ENCODE peak calls at places on chromosomes 5 and 9, in five cellular contexts. One of them, this sample, is unnamed.
A peak's percentile ranks its signal among the peaks of the same experiment; 100 is the strongest.

GRCh38 chr5:60334281-60334713 is 365.7 kb downstream of the DEPDC1B start:
- DNase-seq in germinal center: no peak
- DNase-seq in immature natural killer cell: no peak
- DNase-seq in fibroblast of lung: peak; percentile 85
- DNase-seq in GM10248: no peak
- DNase-seq in this sample: peak; percentile 89

GRCh38 chr9:136494531-136495215 is 11.8 kb upstream of the SEC16A start:
- DNase-seq in germinal center: no peak
- DNase-seq in immature natural killer cell: no peak
- DNase-seq in fibroblast of lung: peak; percentile 58
- DNase-seq in GM10248: no peak
- DNase-seq in this sample: no peak

GRCh38 chr5:77774981-77775772 is 962 bp downstream of the TBCA start:
- DNase-seq in germinal center: no peak
- DNase-seq in immature natural killer cell: no peak
- DNase-seq in fibroblast of lung: no peak
- DNase-seq in GM10248: no peak
- DNase-seq in this sample: no peak

GRCh38 chr5:78511116-78511906 is 137.3 kb downstream of the LHFPL2 start:
- DNase-seq in germinal center: no peak
- DNase-seq in immature natural killer cell: no peak
- DNase-seq in fibroblast of lung: no peak
- DNase-seq in GM10248: no peak
- DNase-seq in this sample: no peak

GRCh38 chr5:159034083-159034824 is 65.5 kb downstream of the EBF1 start:
- DNase-seq in germinal center: no peak
- DNase-seq in immature natural killer cell: no peak
- DNase-seq in fibroblast of lung: no peak
- DNase-seq in GM10248: peak; percentile 45
- DNase-seq in this sample: no peak

GRCh38 chr9:127955294-127956015 is 17.8 kb upstream of the DPM2 start:
- DNase-seq in germinal center: peak; percentile 78
- DNase-seq in immature natural killer cell: no peak
- DNase-seq in fibroblast of lung: peak; percentile 41
- DNase-seq in GM10248: peak; percentile 78
- DNase-seq in this sample: no peak

GRCh38 chr9:113588936-113589335 is 125.4 kb downstream of the RGS3 start:
- DNase-seq in germinal center: no peak
- DNase-seq in immature natural killer cell: no peak
- DNase-seq in fibroblast of lung: no peak
- DNase-seq in GM10248: no peak
- DNase-seq in this sample: no peak

GRCh38 chr9:84750152-84750865 is 80.8 kb downstream of the NTRK2 start:
- DNase-seq in germinal center: no peak
- DNase-seq in immature natural killer cell: no peak
- DNase-seq in fibroblast of lung: peak; percentile 23
- DNase-seq in GM10248: no peak
- DNase-seq in this sample: no peak

GRCh38 chr5:157371655-157372471 is 88.2 kb upstream of the NIPAL4 start:
- DNase-seq in germinal center: no peak
- DNase-seq in immature natural killer cell: no peak
- DNase-seq in fibroblast of lung: peak; percentile 70
- DNase-seq in GM10248: no peak
- DNase-seq in this sample: peak; percentile 75

GRCh38 chr5:169606279-169606678 is 22.7 kb downstream of the SPDL1 start:
- DNase-seq in germinal center: no peak
- DNase-seq in immature natural killer cell: no peak
- DNase-seq in fibroblast of lung: no peak
- DNase-seq in GM10248: peak; percentile 17
- DNase-seq in this sample: no peak

GRCh38 chr9:106956971-106957370 is 94.0 kb downstream of the ZNF462 start:
- DNase-seq in germinal center: no peak
- DNase-seq in immature natural killer cell: no peak
- DNase-seq in fibroblast of lung: peak; percentile 89
- DNase-seq in GM10248: no peak
- DNase-seq in this sample: peak; percentile 83

GRCh38 chr5:29005386-29005785 is 1967.0 kb upstream of the CDH9 start:
- DNase-seq in germinal center: no peak
- DNase-seq in immature natural killer cell: no peak
- DNase-seq in fibroblast of lung: no peak
- DNase-seq in GM10248: no peak
- DNase-seq in this sample: no peak

GRCh38 chr9:97990259-97990658 is 7.1 kb downstream of the ANP32B start:
- DNase-seq in germinal center: no peak
- DNase-seq in immature natural killer cell: no peak
- DNase-seq in fibroblast of lung: peak; percentile 82
- DNase-seq in GM10248: no peak
- DNase-seq in this sample: peak; percentile 79

This sample was measured in HCEC 1CT.